ENCODE peak calls at places on chromosomes 12 and 14, in four cellular contexts. I, L, M and P are unnamed samples.

GRCh38 chr14:91310620-91311283 is 66.2 kb upstream of the GPR68 start:
- DNase-seq in M (no peak), L (no peak), I (no peak), P (no peak)

GRCh38 chr12:87661770-87662402 is 367.3 kb downstream of the C12orf50 start:
- DNase-seq in L (no peak), I (no peak), M (no peak), P (no peak)

GRCh38 chr12:4143909-4144308 is 129.7 kb upstream of the CCND2 start:
- DNase-seq in M (no peak), L (peak), I (no peak), P (no peak)

GRCh38 chr12:114812858-114813761 is 129.1 kb upstream of the TBX3 start:
- DNase-seq in I (no peak), L (peak), M (no peak), P (no peak)

GRCh38 chr14:99716091-99716849 is 32.2 kb downstream of the CYP46A1 start:
- DNase-seq in L (no peak), M (no peak), I (no peak), P (no peak)

GRCh38 chr12:8947737-8948136 is 1.7 kb downstream of the M6PR start:
- DNase-seq in L (no peak), I (no peak), M (no peak), P (no peak)

GRCh38 chr12:92070864-92071445 is 74.7 kb downstream of the BTG1 start:
- DNase-seq in I (no peak), M (no peak), L (peak), P (no peak)

GRCh38 chr12:1474567-1475153 is 119.7 kb downstream of the FBXL14 start:
- DNase-seq in I (no peak), L (no peak), M (no peak), P (no peak)

GRCh38 chr14:101252443-101253214 is 308.7 kb upstream of the DIO3 start:
- DNase-seq in M (no peak), I (no peak), L (no peak), P (no peak)

GRCh38 chr12:20493924-20494323 is 125.6 kb downstream of the PDE3A start:
- DNase-seq in I (no peak), L (no peak), M (no peak), P (no peak)

GRCh38 chr14:102789349-102789748 is 12.1 kb downstream of the TRAF3 start:
- DNase-seq in M (no peak), L (no peak), I (no peak), P (no peak)

GRCh38 chr12:2624543-2625266 is 170.1 kb upstream of the FKBP4 start:
- DNase-seq in M (no peak), I (peak), L (no peak), P (no peak)

GRCh38 chr12:1581973-1582708 is 12.2 kb downstream of the FBXL14 start:
- DNase-seq in M (no peak), L (no peak), I (no peak), P (no peak)

GRCh38 chr12:113108308-113108707 is 27.3 kb downstream of the RASAL1 start:
- DNase-seq in I (no peak), M (no peak), L (no peak), P (no peak)

GRCh38 chr12:46663297-46663696 is 162.5 kb downstream of the SLC38A4 start:
- DNase-seq in L (no peak), I (no peak), M (no peak), P (no peak)

GRCh38 chr12:4858385-4858784 is 51.3 kb upstream of the KCNA1 start:
- DNase-seq in M (no peak), I (no peak), L (peak), P (no peak)

GRCh38 chr12:47111392-47111778 is 31.6 kb upstream of the AMIGO2 start:
- DNase-seq in I (no peak), M (no peak), L (no peak), P (no peak)

GRCh38 chr14:74349757-74350156 is 1.5 kb downstream of the VRTN start:
- DNase-seq in I (no peak), L (no peak), M (no peak), P (no peak)

GRCh38 chr12:114673169-114673833 is 10.7 kb downstream of the TBX3 start:
- DNase-seq in I (no peak), L (no peak), M (no peak), P (no peak)

GRCh38 chr14:71764701-71765347 is 167.4 kb upstream of the RGS6 start:
- DNase-seq in L (no peak), M (no peak), I (no peak), P (no peak)

GRCh38 chr12:76276499-76277151 is 71.6 kb downstream of the BBS10 start:
- DNase-seq in I (no peak), L (no peak), M (no peak), P (no peak)

GRCh38 chr12:6607751-6608591 is 792 bp upstream of the CHD4 start:
- DNase-seq in M (peak), L (peak), I (peak), P (peak)

GRCh38 chr14:85461432-85462133 is 68.4 kb upstream of the FLRT2 start:
- DNase-seq in L (no peak), I (no peak), M (no peak), P (no peak)

GRCh38 chr14:60058087-60058486 is 33.6 kb upstream of the PCNX4 start:
- DNase-seq in L (no peak), M (no peak), I (no peak), P (no peak)

GRCh38 chr12:59861635-59862034 is 265.8 kb downstream of the SLC16A7 start:
- DNase-seq in I (no peak), L (no peak), M (no peak), P (no peak)

GRCh38 chr14:22824711-22825359 is 4.9 kb upstream of the MRPL52 start:
- DNase-seq in I (peak), M (no peak), L (peak), P (no peak)

GRCh38 chr12:65495233-65495632 is 216.8 kb downstream of the MSRB3 start:
- DNase-seq in M (no peak), L (peak), I (no peak), P (no peak)

GRCh38 chr12:106976013-106976658 is 10.8 kb downstream of the MTERF2 start:
- DNase-seq in M (no peak), L (peak), I (no peak), P (no peak)

GRCh38 chr14:101001311-101002069 is 98.0 kb upstream of the RTL1 start:
- DNase-seq in L (no peak), M (no peak), I (no peak), P (no peak)

GRCh38 chr12:20220339-20220738 is 148.0 kb upstream of the PDE3A start:
- DNase-seq in M (peak), L (no peak), I (no peak), P (no peak)

GRCh38 chr12:114995891-114996290 is 311.9 kb upstream of the TBX3 start:
- DNase-seq in L (no peak), M (no peak), I (no peak), P (no peak)

GRCh38 chr12:1908758-1909157 is 9.7 kb downstream of the CACNA2D4 start:
- DNase-seq in I (no peak), M (no peak), L (no peak), P (no peak)

GRCh38 chr12:82912406-82912805 is 225.7 kb downstream of the TMTC2 start:
- DNase-seq in I (no peak), M (no peak), L (no peak), P (no peak)

GRCh38 chr14:54857830-54858269 is 44.8 kb downstream of the GCH1 start:
- DNase-seq in M (peak), I (no peak), L (no peak), P (no peak)

GRCh38 chr14:53979747-53980642 is 23.4 kb upstream of the BMP4 start:
- DNase-seq in L (peak), M (no peak), I (no peak), P (no peak)

GRCh38 chr14:51283402-51283825 is 43.4 kb downstream of the TMX1 start:
- DNase-seq in L (peak), M (no peak), I (peak), P (no peak)

GRCh38 chr14:68777644-68778043 is 15.2 kb downstream of the ZFP36L1 start:
- DNase-seq in M (no peak), I (no peak), L (no peak), P (no peak)

GRCh38 chr12:7916936-7917335 is 19.1 kb downstream of the SLC2A3 start:
- DNase-seq in I (no peak), M (no peak), L (no peak), P (no peak)

GRCh38 chr12:7917392-7918267 is 18.4 kb downstream of the SLC2A3 start:
- DNase-seq in I (no peak), L (no peak), M (no peak), P (no peak)

GRCh38 chr12:7915911-7916403 is 20.0 kb downstream of the SLC2A3 start:
- DNase-seq in M (no peak), I (no peak), L (no peak), P (no peak)
- TF ChIP-seq TAF1 in M (no peak), I (no peak), L (no peak), P (no peak)

GRCh38 chr14:104689620-104690265 is 325 bp downstream of the INF2 start:
- DNase-seq in M (no peak), I (peak), L (no peak), P (no peak)
- TF ChIP-seq POLR2A in M (peak), I (no peak), L (peak), P (no peak)

DNA sequence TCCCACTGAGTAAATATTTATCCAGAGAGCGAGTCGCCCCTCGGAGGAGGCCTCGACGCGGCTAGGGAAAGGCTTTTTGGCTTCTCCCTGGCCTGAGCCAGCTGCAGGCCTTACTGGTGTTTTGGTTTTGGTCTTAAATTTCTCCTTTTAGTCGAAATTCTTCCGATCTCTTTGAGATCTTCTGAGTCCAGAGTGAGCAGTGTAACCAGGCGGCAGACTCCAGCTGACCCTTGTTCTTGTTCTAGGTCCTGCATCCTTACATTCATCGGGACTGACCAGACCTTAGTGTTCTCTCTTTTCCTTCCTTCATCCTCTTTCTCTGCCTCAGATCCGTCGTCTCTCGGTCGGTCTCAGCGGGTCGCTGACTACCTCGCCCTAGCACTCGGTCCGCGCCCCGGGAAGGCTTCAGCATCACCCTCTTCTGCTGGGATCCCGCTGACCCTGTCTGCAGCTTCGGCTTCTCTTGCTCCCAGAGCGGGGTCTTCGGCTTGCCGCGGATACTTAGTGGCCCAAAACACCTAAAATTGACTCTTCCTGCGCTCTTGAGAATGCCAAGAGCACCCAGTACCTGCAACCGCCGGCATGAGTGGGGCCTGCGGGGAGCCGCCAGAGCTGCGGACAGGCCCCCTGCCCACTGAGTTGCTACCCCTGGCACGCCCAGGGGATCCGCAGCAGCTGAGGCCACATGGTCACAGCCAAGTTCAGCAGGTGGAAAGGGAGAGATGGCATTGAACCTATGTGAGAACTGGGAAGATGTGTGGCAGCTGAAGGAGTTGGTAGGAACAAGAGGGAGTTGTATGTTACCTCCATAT is 2.4 kb upstream of the PAX9 start:
- DNase-seq in L (no peak), M (no peak), I (no peak), P (no peak)
- TF ChIP-seq POLR2AphosphoS5 in L (no peak), M (no peak), I (no peak), P (no peak)

GRCh38 chr14:49637534-49638078 is 2.6 kb upstream of the DNAAF2 start:
- DNase-seq in I (no peak), M (no peak), L (no peak), P (no peak)

GRCh38 chr14:49634547-49635334 is at the start of gene DNAAF2:
- DNase-seq in I (peak), L (peak), M (no peak), P (peak)

GRCh38 chr14:49640540-49641417 is 5.7 kb upstream of the DNAAF2 start:
- DNase-seq in L (no peak), M (no peak), I (no peak), P (no peak)

GRCh38 chr14:49633650-49634546 is 1.1 kb downstream of the DNAAF2 start:
- DNase-seq in I (peak), M (peak), L (peak), P (peak)

GRCh38 chr14:49636866-49637265 is 1.8 kb upstream of the DNAAF2 start:
- DNase-seq in L (no peak), M (no peak), I (no peak), P (no peak)
- TF ChIP-seq TAF1 in L (no peak), M (no peak), I (no peak), P (no peak)

GRCh38 chr12:119176267-119177055 is 2.3 kb upstream of the HSPB8 start:
- DNase-seq in M (no peak), I (no peak), L (peak), P (no peak)
- TF ChIP-seq POLR2A in M (no peak), I (no peak), L (no peak), P (no peak)

DNA sequence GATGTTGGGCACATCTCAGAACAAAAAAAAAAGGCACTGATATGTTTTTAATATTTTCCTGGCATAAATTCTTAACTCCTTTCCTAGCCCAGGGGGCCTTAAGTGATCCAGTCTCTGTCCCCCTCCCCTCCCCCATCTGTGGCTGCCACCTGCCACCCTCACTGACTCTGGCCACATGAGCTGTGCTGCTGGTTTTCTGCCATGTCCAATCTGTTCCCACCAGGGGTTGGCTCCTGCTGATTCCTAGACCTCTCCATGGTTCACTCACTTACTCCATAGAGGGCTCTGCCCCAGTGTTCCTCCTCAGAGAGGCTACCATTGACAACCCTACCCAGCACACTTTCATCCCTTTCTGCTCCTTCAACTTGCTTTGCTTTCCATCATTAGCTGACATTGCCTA is 163.3 kb downstream of the SSPN start:
- DNase-seq in L (no peak), M (no peak), I (no peak), P (no peak)
- TF ChIP-seq POLR2AphosphoS5 in L (no peak), M (no peak), I (no peak), P (peak)

GRCh38 chr14:70239802-70240201 is 51.1 kb upstream of the SLC8A3 start:
- DNase-seq in L (no peak), M (peak), I (no peak), P (no peak)
- TF ChIP-seq TAF1 in L (no peak), M (no peak), I (no peak), P (no peak)

DNA sequence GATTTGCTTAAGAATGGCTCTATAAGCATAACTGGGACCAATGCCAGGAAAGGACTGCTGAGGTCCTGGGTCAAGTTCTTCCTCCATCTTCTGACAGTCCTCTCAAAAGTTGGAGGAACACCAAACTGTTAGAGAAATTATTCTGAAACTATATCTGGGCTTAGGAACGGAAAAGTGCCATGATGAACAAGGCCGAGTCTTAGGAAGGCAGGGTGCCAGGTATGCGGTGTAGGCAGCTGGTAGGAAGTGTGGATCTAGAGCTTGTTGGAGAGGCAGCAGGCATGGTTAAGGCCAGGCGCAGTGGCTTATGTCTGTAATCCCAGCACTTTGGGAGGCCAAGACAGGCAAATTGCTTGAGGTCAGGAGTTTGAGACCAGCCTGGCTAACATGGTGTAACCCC is 7.7 kb downstream of the GNPTAB start:
- DNase-seq in L (no peak), I (no peak), M (no peak), P (no peak)
- TF ChIP-seq POLR2A in L (no peak), I (no peak), M (no peak), P (no peak)

DNA sequence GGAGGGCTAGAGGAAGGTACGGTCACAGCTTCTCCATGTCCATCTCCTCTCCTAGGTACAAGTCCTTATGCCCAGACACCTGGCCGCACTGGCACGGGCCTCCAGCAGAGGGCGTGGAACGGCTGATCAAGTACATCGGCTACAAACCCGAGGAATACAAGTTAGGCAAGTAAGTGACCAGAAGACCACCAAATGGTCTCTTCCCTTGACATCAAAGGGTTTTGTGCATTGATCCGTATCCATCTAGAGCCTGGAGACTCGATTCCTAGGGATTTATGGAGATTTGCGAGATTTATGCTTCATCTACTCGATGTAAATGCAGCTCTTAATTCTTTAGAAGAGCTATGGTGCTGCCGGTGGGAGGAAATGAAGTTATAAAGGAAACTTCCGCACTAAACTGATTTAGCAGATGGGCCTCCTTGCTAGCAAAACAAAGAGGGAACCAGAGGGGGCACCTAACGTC is 44.2 kb downstream of the KCTD10 start:
- DNase-seq in L (peak), I (peak), M (no peak), P (peak)
- TF ChIP-seq POLR2AphosphoS5 in L (no peak), I (no peak), M (no peak), P (no peak)

GRCh38 chr12:123444396-123445026 is 8.0 kb upstream of the RILPL2 start:
- DNase-seq in I (no peak), M (no peak), L (peak), P (no peak)
- TF ChIP-seq TAF1 in I (no peak), M (no peak), L (no peak), P (no peak)